ENCODE peak calls at places on chromosome 15, in seven cellular contexts. One of them, this sample, is unnamed.

GRCh38 chr15:61403884-61404283 is 174.8 kb upstream of the RORA start:
- DNase-seq in neuronal stem cell: no peak
- DNase-seq in H9: no peak
- DNase-seq in mesenchymal stem cell: no peak
- DNase-seq in trophoblast cell: no peak
- DNase-seq in H1: no peak
- DNase-seq in mesendoderm: no peak
- DNase-seq in this sample: no peak

GRCh38 chr15:38707802-38708671 is 143.4 kb upstream of the RASGRP1 start:
- DNase-seq in neuronal stem cell: peak; percentile 58
- DNase-seq in H9: peak; percentile 53
- DNase-seq in mesenchymal stem cell: peak; percentile 82
- DNase-seq in trophoblast cell: peak; percentile 40
- DNase-seq in H1: peak; percentile 51
- DNase-seq in mesendoderm: peak; percentile 72
- DNase-seq in this sample: peak; percentile 80

GRCh38 chr15:80160570-80161156 is 7.9 kb downstream of the FAH start:
- DNase-seq in neuronal stem cell: no peak
- DNase-seq in H9: no peak
- DNase-seq in mesenchymal stem cell: peak; percentile 96
- DNase-seq in trophoblast cell: peak; percentile 70
- DNase-seq in H1: no peak
- DNase-seq in mesendoderm: peak; percentile 71
- DNase-seq in this sample: peak; percentile 96

GRCh38 chr15:22922003-22922402 is 58.2 kb downstream of the CYFIP1 start:
- DNase-seq in neuronal stem cell: no peak
- DNase-seq in H9: no peak
- DNase-seq in mesenchymal stem cell: no peak
- DNase-seq in trophoblast cell: no peak
- DNase-seq in H1: no peak
- DNase-seq in mesendoderm: no peak
- DNase-seq in this sample: no peak

GRCh38 chr15:51229907-51230328 is 108.5 kb downstream of the CYP19A1 start:
- DNase-seq in neuronal stem cell: peak; percentile 17
- DNase-seq in H9: no peak
- DNase-seq in mesenchymal stem cell: peak; percentile 52
- DNase-seq in trophoblast cell: no peak
- DNase-seq in H1: no peak
- DNase-seq in mesendoderm: peak; percentile 80
- DNase-seq in this sample: peak; percentile 27

GRCh38 chr15:67148196-67148701 is 82.8 kb downstream of the SMAD3 start:
- DNase-seq in neuronal stem cell: no peak
- DNase-seq in H9: no peak
- DNase-seq in mesenchymal stem cell: peak; percentile 76
- DNase-seq in trophoblast cell: peak; percentile 73
- DNase-seq in H1: no peak
- DNase-seq in mesendoderm: no peak
- DNase-seq in this sample: peak; percentile 74

GRCh38 chr15:58525926-58526538 is 94.2 kb downstream of the LIPC start:
- DNase-seq in neuronal stem cell: no peak
- DNase-seq in H9: no peak
- DNase-seq in mesenchymal stem cell: no peak
- DNase-seq in trophoblast cell: no peak
- DNase-seq in H1: no peak
- DNase-seq in mesendoderm: no peak
- DNase-seq in this sample: no peak

GRCh38 chr15:83858820-83859505 is 205.0 kb downstream of the ADAMTSL3 start:
- DNase-seq in neuronal stem cell: no peak
- DNase-seq in H9: no peak
- DNase-seq in mesenchymal stem cell: no peak
- DNase-seq in trophoblast cell: peak; percentile 65
- DNase-seq in H1: no peak
- DNase-seq in mesendoderm: peak; percentile 19
- DNase-seq in this sample: peak; percentile 34

GRCh38 chr15:71003314-71003713 is 110.7 kb downstream of the LRRC49 start:
- DNase-seq in neuronal stem cell: no peak
- DNase-seq in H9: no peak
- DNase-seq in mesenchymal stem cell: peak; percentile 32
- DNase-seq in trophoblast cell: no peak
- DNase-seq in H1: no peak
- DNase-seq in mesendoderm: no peak
- DNase-seq in this sample: peak; percentile 62

GRCh38 chr15:91307561-91307960 is 207.5 kb downstream of the SV2B start:
- DNase-seq in neuronal stem cell: no peak
- DNase-seq in H9: no peak
- DNase-seq in mesenchymal stem cell: no peak
- DNase-seq in trophoblast cell: no peak
- DNase-seq in H1: no peak
- DNase-seq in mesendoderm: peak; percentile 19
- DNase-seq in this sample: no peak

GRCh38 chr15:74497584-74497983 is 36.6 kb upstream of the UBL7 start:
- DNase-seq in neuronal stem cell: no peak
- DNase-seq in H9: no peak
- DNase-seq in mesenchymal stem cell: no peak
- DNase-seq in trophoblast cell: peak; percentile 86
- DNase-seq in H1: no peak
- DNase-seq in mesendoderm: no peak
- DNase-seq in this sample: no peak

GRCh38 chr15:50945725-50946124 is 37.2 kb downstream of the AP4E1 start:
- DNase-seq in neuronal stem cell: no peak
- DNase-seq in H9: no peak
- DNase-seq in mesenchymal stem cell: peak; percentile 14
- DNase-seq in trophoblast cell: no peak
- DNase-seq in H1: no peak
- DNase-seq in mesendoderm: no peak
- DNase-seq in this sample: peak; percentile 28

GRCh38 chr15:72306211-72306785 is 13.7 kb downstream of the CELF6 start:
- DNase-seq in neuronal stem cell: no peak
- DNase-seq in H9: peak; percentile 49
- DNase-seq in mesenchymal stem cell: no peak
- DNase-seq in trophoblast cell: no peak
- DNase-seq in H1: peak; percentile 49
- DNase-seq in mesendoderm: peak; percentile 81
- DNase-seq in this sample: peak; percentile 32

GRCh38 chr15:58632789-58633188 is 116.7 kb downstream of the ADAM10 start:
- DNase-seq in neuronal stem cell: no peak
- DNase-seq in H9: no peak
- DNase-seq in mesenchymal stem cell: peak; percentile 23
- DNase-seq in trophoblast cell: no peak
- DNase-seq in H1: no peak
- DNase-seq in mesendoderm: no peak
- DNase-seq in this sample: peak; percentile 46

GRCh38 chr15:28933710-28934445 is 48.1 kb downstream of the APBA2 start:
- DNase-seq in neuronal stem cell: no peak
- DNase-seq in H9: no peak
- DNase-seq in mesenchymal stem cell: no peak
- DNase-seq in trophoblast cell: no peak
- DNase-seq in H1: no peak
- DNase-seq in mesendoderm: peak; percentile 7
- DNase-seq in this sample: no peak

GRCh38 chr15:78651930-78652655 is 11.1 kb upstream of the CHRNB4 start:
- DNase-seq in neuronal stem cell: no peak
- DNase-seq in H9: no peak
- DNase-seq in mesenchymal stem cell: no peak
- DNase-seq in trophoblast cell: no peak
- DNase-seq in H1: no peak
- DNase-seq in mesendoderm: no peak
- DNase-seq in this sample: no peak

GRCh38 chr15:74330861-74331408 is 36.5 kb downstream of the CYP11A1 start:
- DNase-seq in neuronal stem cell: no peak
- DNase-seq in H9: no peak
- DNase-seq in mesenchymal stem cell: no peak
- DNase-seq in trophoblast cell: no peak
- DNase-seq in H1: no peak
- DNase-seq in mesendoderm: no peak
- DNase-seq in this sample: no peak

GRCh38 chr15:60854858-60855568 is 374.1 kb downstream of the RORA start:
- DNase-seq in neuronal stem cell: no peak
- DNase-seq in H9: no peak
- DNase-seq in mesenchymal stem cell: no peak
- DNase-seq in trophoblast cell: no peak
- DNase-seq in H1: no peak
- DNase-seq in mesendoderm: no peak
- DNase-seq in this sample: peak; percentile 53

GRCh38 chr15:81296673-81297072 is 27.3 kb downstream of the STARD5 start:
- DNase-seq in neuronal stem cell: no peak
- DNase-seq in H9: no peak
- DNase-seq in mesenchymal stem cell: peak; percentile 4
- DNase-seq in trophoblast cell: no peak
- DNase-seq in H1: no peak
- DNase-seq in mesendoderm: peak; percentile 54
- DNase-seq in this sample: no peak

GRCh38 chr15:39172380-39173281 is 408.2 kb upstream of the THBS1 start:
- DNase-seq in neuronal stem cell: no peak
- DNase-seq in H9: peak; percentile 30
- DNase-seq in mesenchymal stem cell: peak; percentile 80
- DNase-seq in trophoblast cell: peak; percentile 42
- DNase-seq in H1: peak; percentile 49
- DNase-seq in mesendoderm: no peak
- DNase-seq in this sample: peak; percentile 79

GRCh38 chr15:91348812-91349500 is 248.9 kb downstream of the SV2B start:
- DNase-seq in neuronal stem cell: no peak
- DNase-seq in H9: no peak
- DNase-seq in mesenchymal stem cell: no peak
- DNase-seq in trophoblast cell: no peak
- DNase-seq in H1: no peak
- DNase-seq in mesendoderm: no peak
- DNase-seq in this sample: no peak

GRCh38 chr15:77104155-77104554 is 33.2 kb upstream of the TSPAN3 start:
- DNase-seq in neuronal stem cell: no peak
- DNase-seq in H9: no peak
- DNase-seq in mesenchymal stem cell: no peak
- DNase-seq in trophoblast cell: no peak
- DNase-seq in H1: no peak
- DNase-seq in mesendoderm: no peak
- DNase-seq in this sample: peak; percentile 32

GRCh38 chr15:22251422-22251821 is 171.1 kb downstream of the OR4M2 start:
- DNase-seq in neuronal stem cell: no peak
- DNase-seq in H9: no peak
- DNase-seq in mesenchymal stem cell: no peak
- DNase-seq in trophoblast cell: no peak
- DNase-seq in H1: no peak
- DNase-seq in mesendoderm: no peak
- DNase-seq in this sample: no peak

GRCh38 chr15:84992157-84992940 is 10.7 kb downstream of the PDE8A start:
- DNase-seq in neuronal stem cell: no peak
- DNase-seq in H9: no peak
- DNase-seq in mesenchymal stem cell: peak; percentile 87
- DNase-seq in trophoblast cell: peak; percentile 56
- DNase-seq in H1: peak; percentile 26
- DNase-seq in mesendoderm: no peak
- DNase-seq in this sample: peak; percentile 87

GRCh38 chr15:60392601-60392985 is 5.2 kb downstream of the ANXA2 start:
- DNase-seq in neuronal stem cell: no peak
- DNase-seq in H9: no peak
- DNase-seq in mesenchymal stem cell: peak; percentile 91
- DNase-seq in trophoblast cell: no peak
- DNase-seq in H1: no peak
- DNase-seq in mesendoderm: peak; percentile 88
- DNase-seq in this sample: peak; percentile 78

GRCh38 chr15:80450811-80451321 is 46.7 kb downstream of the ARNT2 start:
- DNase-seq in neuronal stem cell: no peak
- DNase-seq in H9: peak; percentile 48
- DNase-seq in mesenchymal stem cell: no peak
- DNase-seq in trophoblast cell: peak; percentile 63
- DNase-seq in H1: no peak
- DNase-seq in mesendoderm: peak; percentile 29
- DNase-seq in this sample: no peak

GRCh38 chr15:70526221-70526973 is 237.0 kb downstream of the UACA start:
- DNase-seq in neuronal stem cell: no peak
- DNase-seq in H9: peak; percentile 13
- DNase-seq in mesenchymal stem cell: peak; percentile 82
- DNase-seq in trophoblast cell: no peak
- DNase-seq in H1: peak; percentile 33
- DNase-seq in mesendoderm: no peak
- DNase-seq in this sample: peak; percentile 31

GRCh38 chr15:37104413-37105392 is 4.4 kb upstream of the MEIS2 start:
- DNase-seq in neuronal stem cell: peak; percentile 51
- DNase-seq in H9: peak; percentile 31
- DNase-seq in mesenchymal stem cell: peak; percentile 39
- DNase-seq in trophoblast cell: no peak
- DNase-seq in H1: no peak
- DNase-seq in mesendoderm: no peak
- DNase-seq in this sample: no peak
- H3K4me1 ChIP-seq in neuronal stem cell: peaks cover 6% of the 10 kb centered on the region
- H3K4me1 ChIP-seq in H9: peaks cover 2% of the 10 kb centered on the region
- H3K4me1 ChIP-seq in mesenchymal stem cell: peaks cover 7% of the 10 kb centered on the region
- H3K4me1 ChIP-seq in trophoblast cell: peaks cover 4% of the 10 kb centered on the region
- H3K4me1 ChIP-seq in H1: peaks cover 3% of the 10 kb centered on the region
- H3K4me1 ChIP-seq in mesendoderm: peaks cover 2% of the 10 kb centered on the region
- H3K4me1 ChIP-seq in this sample: peaks cover 2% of the 10 kb centered on the region

GRCh38 chr15:63860161-63860954 is 26.6 kb upstream of the HERC1 start:
- DNase-seq in neuronal stem cell: no peak
- DNase-seq in H9: no peak
- DNase-seq in mesenchymal stem cell: no peak
- DNase-seq in trophoblast cell: no peak
- DNase-seq in H1: no peak
- DNase-seq in mesendoderm: no peak
- DNase-seq in this sample: no peak
- H2BK5ac ChIP-seq in neuronal stem cell: no peak overlapping the region
- H2BK5ac ChIP-seq in H9: no peak overlapping the region
- H2BK5ac ChIP-seq in mesenchymal stem cell: no peak overlapping the region
- H2BK5ac ChIP-seq in trophoblast cell: peak overlapping the region; percentile 1
- H2BK5ac ChIP-seq in H1: no peak overlapping the region
- H2BK5ac ChIP-seq in mesendoderm: no peak overlapping the region
- H2BK5ac ChIP-seq in this sample: no peak overlapping the region

GRCh38 chr15:32869814-32870213 is 152.0 kb downstream of the GREM1 start:
- DNase-seq in neuronal stem cell: no peak
- DNase-seq in H9: no peak
- DNase-seq in mesenchymal stem cell: no peak
- DNase-seq in trophoblast cell: no peak
- DNase-seq in H1: no peak
- DNase-seq in mesendoderm: no peak
- DNase-seq in this sample: no peak
- H3K4me1 ChIP-seq in neuronal stem cell: peaks cover 11% of the 10 kb centered on the region
- H3K4me1 ChIP-seq in H9: no peaks in the 10 kb centered on the region
- H3K4me1 ChIP-seq in mesenchymal stem cell: peaks cover 6% of the 10 kb centered on the region
- H3K4me1 ChIP-seq in trophoblast cell: peaks cover 7% of the 10 kb centered on the region
- H3K4me1 ChIP-seq in H1: no peaks in the 10 kb centered on the region
- H3K4me1 ChIP-seq in mesendoderm: peaks cover 3% of the 10 kb centered on the region
- H3K4me1 ChIP-seq in this sample: peaks cover 36% of the 10 kb centered on the region

GRCh38 chr15:26082833-26083174 is 219.7 kb upstream of the ATP10A start:
- DNase-seq in neuronal stem cell: no peak
- DNase-seq in H9: no peak
- DNase-seq in mesenchymal stem cell: no peak
- DNase-seq in trophoblast cell: no peak
- DNase-seq in H1: no peak
- DNase-seq in mesendoderm: no peak
- DNase-seq in this sample: no peak
- H2BK5ac ChIP-seq in neuronal stem cell: no peak overlapping the region
- H2BK5ac ChIP-seq in H9: no peak overlapping the region
- H2BK5ac ChIP-seq in mesenchymal stem cell: no peak overlapping the region
- H2BK5ac ChIP-seq in trophoblast cell: peak overlapping the region; percentile 22
- H2BK5ac ChIP-seq in H1: peak overlapping the region; percentile 69
- H2BK5ac ChIP-seq in mesendoderm: no peak overlapping the region
- H2BK5ac ChIP-seq in this sample: peak overlapping the region; percentile 72

GRCh38 chr15:98737122-98737521 is 88.8 kb downstream of the IGF1R start:
- DNase-seq in neuronal stem cell: no peak
- DNase-seq in H9: no peak
- DNase-seq in mesenchymal stem cell: no peak
- DNase-seq in trophoblast cell: no peak
- DNase-seq in H1: no peak
- DNase-seq in mesendoderm: no peak
- DNase-seq in this sample: no peak
- H3K4me1 ChIP-seq in neuronal stem cell: peaks cover 6% of the 10 kb centered on the region
- H3K4me1 ChIP-seq in H9: peaks cover 17% of the 10 kb centered on the region
- H3K4me1 ChIP-seq in mesenchymal stem cell: peaks cover 38% of the 10 kb centered on the region
- H3K4me1 ChIP-seq in trophoblast cell: peaks cover 24% of the 10 kb centered on the region
- H3K4me1 ChIP-seq in H1: peaks cover 2% of the 10 kb centered on the region
- H3K4me1 ChIP-seq in mesendoderm: peaks cover 17% of the 10 kb centered on the region
- H3K4me1 ChIP-seq in this sample: peaks cover 18% of the 10 kb centered on the region

This sample was measured in IMR-90.